ENCODE peak calls at places on chromosome 22, in four cellular contexts. One of them, this sample, is unnamed.
A peak's percentile ranks its signal among the peaks of the same experiment; 100 is the strongest.

GRCh38 chr22:19606332-19607197 is 82.4 kb upstream of the CLDN5 start:
- DNase-seq in MM.1S: no peak
- DNase-seq in AG04449: no peak
- DNase-seq in esophagus squamous epithelium: no peak
- DNase-seq in this sample: no peak

GRCh38 chr22:40041738-40042137 is 47.0 kb downstream of the FAM83F start:
- DNase-seq in MM.1S: no peak
- DNase-seq in AG04449: no peak
- DNase-seq in esophagus squamous epithelium: no peak
- DNase-seq in this sample: no peak

GRCh38 chr22:37309221-37310074 is 27.1 kb downstream of the CYTH4 start:
- DNase-seq in MM.1S: no peak
- DNase-seq in AG04449: no peak
- DNase-seq in esophagus squamous epithelium: no peak
- DNase-seq in this sample: peak; percentile 74

GRCh38 chr22:46349681-46350080 is 14.2 kb downstream of the TRMU start:
- DNase-seq in esophagus squamous epithelium: no peak
- DNase-seq in AG04449: no peak
- DNase-seq in MM.1S: no peak
- DNase-seq in this sample: no peak

GRCh38 chr22:41568811-41569210 is 8.0 kb downstream of the CSDC2 start:
- DNase-seq in esophagus squamous epithelium: no peak
- DNase-seq in MM.1S: no peak
- DNase-seq in AG04449: no peak
- DNase-seq in this sample: no peak

GRCh38 chr22:24068377-24068680 is 57.2 kb downstream of the CABIN1 start:
- DNase-seq in MM.1S: no peak
- DNase-seq in esophagus squamous epithelium: no peak
- DNase-seq in AG04449: no peak
- DNase-seq in this sample: no peak

GRCh38 chr22:38267086-38267485 is 5.7 kb downstream of the TMEM184B start:
- DNase-seq in MM.1S: no peak
- DNase-seq in esophagus squamous epithelium: no peak
- DNase-seq in AG04449: no peak
- DNase-seq in this sample: no peak

GRCh38 chr22:49012695-49013094 is 815.0 kb downstream of the BRD1 start:
- DNase-seq in MM.1S: no peak
- DNase-seq in esophagus squamous epithelium: no peak
- DNase-seq in AG04449: no peak
- DNase-seq in this sample: no peak

GRCh38 chr22:17388235-17388634 is 19.0 kb downstream of the CECR2 start:
- DNase-seq in MM.1S: no peak
- DNase-seq in esophagus squamous epithelium: no peak
- DNase-seq in AG04449: no peak
- DNase-seq in this sample: no peak

GRCh38 chr22:38881464-38881871 is 9.5 kb upstream of the CBX6 start:
- DNase-seq in MM.1S: no peak
- DNase-seq in AG04449: peak; percentile 68
- DNase-seq in esophagus squamous epithelium: no peak
- DNase-seq in this sample: no peak

GRCh38 chr22:45263790-45264269 is 20.9 kb upstream of the UPK3A start:
- DNase-seq in MM.1S: peak; percentile 70
- DNase-seq in esophagus squamous epithelium: no peak
- DNase-seq in AG04449: no peak
- DNase-seq in this sample: peak; percentile 86

GRCh38 chr22:37228106-37229011 is 15.7 kb downstream of the RAC2 start:
- DNase-seq in AG04449: no peak
- DNase-seq in esophagus squamous epithelium: no peak
- DNase-seq in MM.1S: no peak
- DNase-seq in this sample: no peak

GRCh38 chr22:20566420-20567260 is 59.2 kb downstream of the MED15 start:
- DNase-seq in AG04449: peak; percentile 82
- DNase-seq in esophagus squamous epithelium: no peak
- DNase-seq in MM.1S: no peak
- DNase-seq in this sample: no peak

GRCh38 chr22:28112548-28113043 is 193.5 kb upstream of the PITPNB start:
- DNase-seq in esophagus squamous epithelium: no peak
- DNase-seq in MM.1S: peak; percentile 10
- DNase-seq in AG04449: no peak
- DNase-seq in this sample: no peak

GRCh38 chr22:38144025-38144405 is 33.5 kb upstream of the BAIAP2L2 start:
- DNase-seq in AG04449: no peak
- DNase-seq in esophagus squamous epithelium: no peak
- DNase-seq in MM.1S: no peak
- DNase-seq in this sample: peak; percentile 37

GRCh38 chr22:38513063-38513462 is 7.0 kb upstream of the DDX17 start:
- DNase-seq in AG04449: no peak
- DNase-seq in esophagus squamous epithelium: no peak
- DNase-seq in MM.1S: peak; percentile 77
- DNase-seq in this sample: peak; percentile 58

GRCh38 chr22:38927033-38927789 is 30.2 kb upstream of the APOBEC3A start:
- DNase-seq in MM.1S: peak; percentile 71
- DNase-seq in esophagus squamous epithelium: no peak
- DNase-seq in AG04449: no peak
- DNase-seq in this sample: peak; percentile 77

GRCh38 chr22:40247976-40248375 is 70.3 kb downstream of the TNRC6B start:
- DNase-seq in MM.1S: no peak
- DNase-seq in AG04449: no peak
- DNase-seq in esophagus squamous epithelium: no peak
- DNase-seq in this sample: no peak

GRCh38 chr22:40044870-40045834 is 50.4 kb downstream of the FAM83F start:
- DNase-seq in MM.1S: peak; percentile 66
- DNase-seq in AG04449: no peak
- DNase-seq in esophagus squamous epithelium: no peak
- DNase-seq in this sample: peak; percentile 84

GRCh38 chr22:26568207-26568706 is 21.7 kb downstream of the TPST2 start:
- DNase-seq in esophagus squamous epithelium: no peak
- DNase-seq in MM.1S: no peak
- DNase-seq in AG04449: no peak
- DNase-seq in this sample: no peak

GRCh38 chr22:22770280-22770871 is 117.2 kb upstream of the IGLL5 start:
- DNase-seq in AG04449: no peak
- DNase-seq in MM.1S: no peak
- DNase-seq in esophagus squamous epithelium: no peak
- DNase-seq in this sample: no peak

GRCh38 chr22:27972732-27973698 is 54.0 kb upstream of the PITPNB start:
- DNase-seq in AG04449: no peak
- DNase-seq in esophagus squamous epithelium: no peak
- DNase-seq in MM.1S: no peak
- DNase-seq in this sample: no peak

GRCh38 chr22:21642584-21643448 is 714 bp downstream of the SDF2L1 start:
- DNase-seq in MM.1S: peak; percentile 74
- DNase-seq in esophagus squamous epithelium: no peak
- DNase-seq in AG04449: no peak
- DNase-seq in this sample: peak; percentile 72

GRCh38 chr22:21640810-21641209 is 1.3 kb upstream of the SDF2L1 start:
- DNase-seq in MM.1S: no peak
- DNase-seq in esophagus squamous epithelium: no peak
- DNase-seq in AG04449: no peak
- DNase-seq in this sample: no peak

GRCh38 chr22:21641417-21641794 is 696 bp upstream of the SDF2L1 start:
- DNase-seq in AG04449: no peak
- DNase-seq in MM.1S: no peak
- DNase-seq in esophagus squamous epithelium: no peak
- DNase-seq in this sample: peak; percentile 54

GRCh38 chr22:21641795-21642583 is at the start of gene SDF2L1:
- DNase-seq in MM.1S: peak; percentile 99
- DNase-seq in AG04449: peak; percentile 91
- DNase-seq in esophagus squamous epithelium: peak; percentile 94
- DNase-seq in this sample: peak; percentile 98

DNA sequence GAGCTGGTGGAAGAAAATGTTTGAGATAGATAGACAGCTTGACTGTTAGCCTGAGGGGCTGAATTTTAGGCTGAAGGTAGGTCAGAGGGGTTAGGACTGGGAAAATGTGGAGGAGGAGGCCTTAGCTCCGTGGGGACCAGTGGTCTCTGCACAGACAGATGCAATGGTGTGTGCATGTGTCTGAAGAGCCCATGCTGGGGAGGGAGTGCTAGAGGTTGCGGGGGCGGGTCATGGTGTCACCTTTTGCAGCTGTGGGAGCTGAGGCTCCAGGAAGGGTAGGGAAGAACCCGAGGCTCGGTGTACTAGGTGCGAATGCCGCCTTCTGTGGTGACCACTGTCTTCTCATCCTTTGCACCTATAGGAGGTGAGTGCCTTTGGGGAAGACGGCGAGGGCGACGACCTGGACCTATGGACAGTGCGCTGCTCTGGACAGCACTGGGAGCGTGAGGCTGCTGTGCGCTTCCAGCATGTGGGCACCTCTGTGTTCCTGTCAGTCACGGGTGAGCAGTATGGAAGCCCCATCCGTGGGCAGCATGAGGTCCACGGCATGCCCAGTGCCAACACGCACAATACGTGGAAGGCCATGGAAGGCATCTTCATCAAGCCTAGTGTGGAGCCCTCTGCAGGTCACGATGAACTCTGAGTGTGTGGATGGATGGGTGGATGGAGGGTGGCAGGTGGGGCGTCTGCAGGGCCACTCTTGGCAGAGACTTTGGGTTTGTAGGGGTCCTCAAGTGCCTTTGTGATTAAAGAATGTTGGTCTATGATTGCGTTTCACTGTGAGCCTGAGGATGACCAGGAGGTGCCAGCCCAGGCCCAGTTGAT is 1.6 kb downstream of the SDF2L1 start:
- DNase-seq in MM.1S: no peak
- DNase-seq in AG04449: no peak
- DNase-seq in esophagus squamous epithelium: no peak
- DNase-seq in this sample: no peak
- TF ChIP-seq CTCF in MM.1S: peak; percentile 22
- TF ChIP-seq CTCF in AG04449: peak; percentile 1
- TF ChIP-seq CTCF in esophagus squamous epithelium: no peak
- TF ChIP-seq CTCF in this sample: no peak

GRCh38 chr22:30948930-30949342 is 19.6 kb downstream of the MORC2 start:
- DNase-seq in MM.1S: no peak
- DNase-seq in AG04449: peak; percentile 28
- DNase-seq in esophagus squamous epithelium: no peak
- DNase-seq in this sample: no peak
- TF ChIP-seq CTCF in MM.1S: no peak
- TF ChIP-seq CTCF in AG04449: no peak
- TF ChIP-seq CTCF in esophagus squamous epithelium: no peak
- TF ChIP-seq CTCF in this sample: no peak

GRCh38 chr22:32644252-32645100 is 157.0 kb upstream of the TIMP3 start:
- DNase-seq in AG04449: no peak
- DNase-seq in MM.1S: no peak
- DNase-seq in esophagus squamous epithelium: no peak
- DNase-seq in this sample: no peak
- TF ChIP-seq CTCF in AG04449: no peak
- TF ChIP-seq CTCF in MM.1S: no peak
- TF ChIP-seq CTCF in esophagus squamous epithelium: no peak
- TF ChIP-seq CTCF in this sample: no peak

GRCh38 chr22:36180038-36180880 is 19.7 kb upstream of the APOL3 start:
- DNase-seq in AG04449: no peak
- DNase-seq in MM.1S: peak; percentile 53
- DNase-seq in esophagus squamous epithelium: no peak
- DNase-seq in this sample: peak; percentile 84
- TF ChIP-seq CTCF in AG04449: peak; percentile 81
- TF ChIP-seq CTCF in MM.1S: peak; percentile 75
- TF ChIP-seq CTCF in esophagus squamous epithelium: peak; percentile 83
- TF ChIP-seq CTCF in this sample: peak; percentile 73

GRCh38 chr22:50641696-50642607 is 14.0 kb upstream of the ARSA start:
- DNase-seq in MM.1S: no peak
- DNase-seq in AG04449: no peak
- DNase-seq in esophagus squamous epithelium: no peak
- DNase-seq in this sample: no peak
- TF ChIP-seq CTCF in MM.1S: peak; percentile 6
- TF ChIP-seq CTCF in AG04449: peak; percentile 11
- TF ChIP-seq CTCF in esophagus squamous epithelium: peak; percentile 12
- TF ChIP-seq CTCF in this sample: no peak